ENCODE peak calls at places on chromosomes 6 and 20, in nine cellular contexts. One of them, this sample, is unnamed.

GRCh38 chr6:168095741-168096250 is 16.8 kb upstream of the FRMD1 start:
- DNase-seq in nephron progenitor cell: no peak
- DNase-seq in IMR-90: no peak
- DNase-seq in BJ: no peak
- DNase-seq in ovary: no peak
- DNase-seq in brain microvascular endothelial cell: no peak
- DNase-seq in glutamatergic neuron: no peak
- DNase-seq in progenitor cell of endocrine pancreas: no peak
- DNase-seq in GM12865: no peak
- DNase-seq in this sample: no peak

GRCh38 chr6:20840675-20841074 is 306.4 kb downstream of the CDKAL1 start:
- DNase-seq in brain microvascular endothelial cell: peak
- DNase-seq in IMR-90: peak
- DNase-seq in progenitor cell of endocrine pancreas: no peak
- DNase-seq in ovary: no peak
- DNase-seq in nephron progenitor cell: no peak
- DNase-seq in BJ: peak
- DNase-seq in GM12865: no peak
- DNase-seq in glutamatergic neuron: no peak
- DNase-seq in this sample: no peak

GRCh38 chr20:4112490-4113420 is 97.4 kb upstream of the RNF24 start:
- DNase-seq in BJ: no peak
- DNase-seq in glutamatergic neuron: no peak
- DNase-seq in brain microvascular endothelial cell: no peak
- DNase-seq in IMR-90: peak
- DNase-seq in GM12865: peak
- DNase-seq in nephron progenitor cell: no peak
- DNase-seq in ovary: peak
- DNase-seq in progenitor cell of endocrine pancreas: no peak
- DNase-seq in this sample: no peak

GRCh38 chr6:112401083-112401482 is 54.0 kb downstream of the RFPL4B start:
- DNase-seq in brain microvascular endothelial cell: no peak
- DNase-seq in progenitor cell of endocrine pancreas: no peak
- DNase-seq in GM12865: no peak
- DNase-seq in ovary: no peak
- DNase-seq in IMR-90: no peak
- DNase-seq in BJ: no peak
- DNase-seq in glutamatergic neuron: no peak
- DNase-seq in nephron progenitor cell: no peak
- DNase-seq in this sample: no peak

GRCh38 chr20:33337531-33338165 is 54.6 kb downstream of the BPIFB1 start:
- DNase-seq in glutamatergic neuron: no peak
- DNase-seq in IMR-90: no peak
- DNase-seq in BJ: no peak
- DNase-seq in GM12865: peak
- DNase-seq in brain microvascular endothelial cell: no peak
- DNase-seq in progenitor cell of endocrine pancreas: no peak
- DNase-seq in nephron progenitor cell: no peak
- DNase-seq in ovary: no peak
- DNase-seq in this sample: no peak

GRCh38 chr20:4545526-4545925 is 176.2 kb upstream of the PRND start:
- DNase-seq in glutamatergic neuron: no peak
- DNase-seq in nephron progenitor cell: no peak
- DNase-seq in GM12865: no peak
- DNase-seq in brain microvascular endothelial cell: peak
- DNase-seq in BJ: no peak
- DNase-seq in ovary: no peak
- DNase-seq in progenitor cell of endocrine pancreas: no peak
- DNase-seq in IMR-90: peak
- DNase-seq in this sample: no peak

GRCh38 chr20:57400821-57401564 is 9.8 kb downstream of the RBM38 start:
- DNase-seq in BJ: no peak
- DNase-seq in IMR-90: no peak
- DNase-seq in glutamatergic neuron: peak
- DNase-seq in nephron progenitor cell: no peak
- DNase-seq in ovary: peak
- DNase-seq in GM12865: peak
- DNase-seq in progenitor cell of endocrine pancreas: no peak
- DNase-seq in brain microvascular endothelial cell: no peak
- DNase-seq in this sample: peak

GRCh38 chr20:16505894-16506293 is 67.4 kb downstream of the KIF16B start:
- DNase-seq in GM12865: peak
- DNase-seq in progenitor cell of endocrine pancreas: no peak
- DNase-seq in glutamatergic neuron: no peak
- DNase-seq in brain microvascular endothelial cell: no peak
- DNase-seq in IMR-90: no peak
- DNase-seq in ovary: no peak
- DNase-seq in nephron progenitor cell: no peak
- DNase-seq in BJ: no peak
- DNase-seq in this sample: no peak

GRCh38 chr6:110359554-110359953 is 1.4 kb upstream of the METTL24 start:
- DNase-seq in IMR-90: no peak
- DNase-seq in nephron progenitor cell: no peak
- DNase-seq in ovary: no peak
- DNase-seq in brain microvascular endothelial cell: peak
- DNase-seq in glutamatergic neuron: no peak
- DNase-seq in progenitor cell of endocrine pancreas: no peak
- DNase-seq in GM12865: no peak
- DNase-seq in BJ: no peak
- DNase-seq in this sample: no peak

GRCh38 chr20:11101243-11101642 is 427.4 kb upstream of the JAG1 start:
- DNase-seq in IMR-90: peak
- DNase-seq in BJ: no peak
- DNase-seq in GM12865: no peak
- DNase-seq in ovary: no peak
- DNase-seq in brain microvascular endothelial cell: no peak
- DNase-seq in progenitor cell of endocrine pancreas: no peak
- DNase-seq in nephron progenitor cell: no peak
- DNase-seq in glutamatergic neuron: no peak
- DNase-seq in this sample: no peak

GRCh38 chr20:24657878-24658620 is 188.6 kb downstream of the SYNDIG1 start:
- DNase-seq in IMR-90: no peak
- DNase-seq in progenitor cell of endocrine pancreas: no peak
- DNase-seq in BJ: no peak
- DNase-seq in nephron progenitor cell: no peak
- DNase-seq in GM12865: no peak
- DNase-seq in ovary: peak
- DNase-seq in glutamatergic neuron: no peak
- DNase-seq in brain microvascular endothelial cell: peak
- DNase-seq in this sample: no peak

GRCh38 chr6:29705389-29706231 is 17.6 kb upstream of the HLA-F start:
- DNase-seq in brain microvascular endothelial cell: no peak
- DNase-seq in BJ: no peak
- DNase-seq in nephron progenitor cell: peak
- DNase-seq in glutamatergic neuron: no peak
- DNase-seq in IMR-90: peak
- DNase-seq in GM12865: no peak
- DNase-seq in ovary: no peak
- DNase-seq in progenitor cell of endocrine pancreas: no peak
- DNase-seq in this sample: no peak

DNA sequence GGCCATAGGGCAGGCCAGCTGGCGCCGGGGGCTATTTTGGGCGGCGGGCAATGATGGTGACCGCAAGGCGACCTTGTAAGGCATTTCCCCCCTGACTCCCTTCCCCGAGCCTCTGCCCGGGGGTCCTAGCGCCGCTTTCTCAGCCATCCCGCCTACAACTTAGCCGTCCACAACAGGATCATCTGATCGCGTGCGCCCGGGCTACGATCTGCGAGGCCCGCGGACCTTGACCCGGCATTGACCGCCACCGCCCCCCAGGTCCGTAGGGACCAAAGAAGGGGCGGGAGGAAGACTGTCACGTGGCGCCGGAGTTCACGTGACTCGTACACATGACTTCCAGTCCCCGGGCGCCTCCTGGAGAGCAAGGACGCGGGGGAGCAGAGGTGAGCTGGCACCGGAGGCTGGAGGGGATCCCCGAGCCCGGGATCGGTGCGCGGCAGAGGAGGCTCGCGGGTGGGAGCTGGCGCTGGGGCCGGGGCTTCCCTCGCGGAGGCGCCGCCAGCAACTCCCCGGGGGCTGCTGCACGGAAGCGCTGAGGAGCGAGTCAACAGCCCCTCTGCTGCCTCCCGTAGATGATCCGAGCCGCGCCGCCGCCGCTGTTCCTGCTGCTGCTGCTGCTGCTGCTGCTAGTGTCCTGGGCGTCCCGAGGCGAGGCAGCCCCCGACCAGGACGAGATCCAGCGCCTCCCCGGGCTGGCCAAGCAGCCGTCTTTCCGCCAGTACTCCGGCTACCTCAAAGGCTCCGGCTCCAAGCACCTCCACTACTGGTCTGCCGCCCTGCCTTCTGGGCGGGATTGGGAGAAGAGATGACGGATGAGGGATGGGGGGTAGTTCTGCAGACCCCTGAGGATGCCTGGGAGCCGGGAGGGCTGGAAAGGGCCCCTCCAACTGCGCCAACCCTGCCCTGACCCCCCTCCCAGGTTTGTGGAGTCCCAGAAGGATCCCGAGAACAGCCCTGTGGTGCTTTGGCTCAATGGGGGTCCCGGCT is at the start of the genes CTSA and NEURL2:
- DNase-seq in glutamatergic neuron: peak
- DNase-seq in GM12865: peak
- DNase-seq in IMR-90: peak
- DNase-seq in nephron progenitor cell: peak
- DNase-seq in ovary: peak
- DNase-seq in progenitor cell of endocrine pancreas: peak
- DNase-seq in brain microvascular endothelial cell: peak
- DNase-seq in BJ: no peak
- DNase-seq in this sample: peak
- TF ChIP-seq CTCF in glutamatergic neuron: no peak
- TF ChIP-seq CTCF in GM12865: no peak
- TF ChIP-seq CTCF in IMR-90: no peak
- TF ChIP-seq CTCF in nephron progenitor cell: no peak
- TF ChIP-seq CTCF in ovary: peak
- TF ChIP-seq CTCF in progenitor cell of endocrine pancreas: no peak
- TF ChIP-seq CTCF in brain microvascular endothelial cell: no peak
- TF ChIP-seq CTCF in BJ: peak
- TF ChIP-seq CTCF in this sample: no peak

GRCh38 chr6:100678027-100678426 is 203.1 kb downstream of the ASCC3 start:
- DNase-seq in ovary: no peak
- DNase-seq in nephron progenitor cell: no peak
- DNase-seq in BJ: no peak
- DNase-seq in glutamatergic neuron: no peak
- DNase-seq in brain microvascular endothelial cell: no peak
- DNase-seq in progenitor cell of endocrine pancreas: no peak
- DNase-seq in IMR-90: peak
- DNase-seq in GM12865: no peak
- DNase-seq in this sample: no peak
- TF ChIP-seq CTCF in ovary: no peak
- TF ChIP-seq CTCF in nephron progenitor cell: peak
- TF ChIP-seq CTCF in BJ: peak
- TF ChIP-seq CTCF in glutamatergic neuron: no peak
- TF ChIP-seq CTCF in brain microvascular endothelial cell: no peak
- TF ChIP-seq CTCF in progenitor cell of endocrine pancreas: peak
- TF ChIP-seq CTCF in IMR-90: peak
- TF ChIP-seq CTCF in GM12865: no peak
- TF ChIP-seq CTCF in this sample: no peak

DNA sequence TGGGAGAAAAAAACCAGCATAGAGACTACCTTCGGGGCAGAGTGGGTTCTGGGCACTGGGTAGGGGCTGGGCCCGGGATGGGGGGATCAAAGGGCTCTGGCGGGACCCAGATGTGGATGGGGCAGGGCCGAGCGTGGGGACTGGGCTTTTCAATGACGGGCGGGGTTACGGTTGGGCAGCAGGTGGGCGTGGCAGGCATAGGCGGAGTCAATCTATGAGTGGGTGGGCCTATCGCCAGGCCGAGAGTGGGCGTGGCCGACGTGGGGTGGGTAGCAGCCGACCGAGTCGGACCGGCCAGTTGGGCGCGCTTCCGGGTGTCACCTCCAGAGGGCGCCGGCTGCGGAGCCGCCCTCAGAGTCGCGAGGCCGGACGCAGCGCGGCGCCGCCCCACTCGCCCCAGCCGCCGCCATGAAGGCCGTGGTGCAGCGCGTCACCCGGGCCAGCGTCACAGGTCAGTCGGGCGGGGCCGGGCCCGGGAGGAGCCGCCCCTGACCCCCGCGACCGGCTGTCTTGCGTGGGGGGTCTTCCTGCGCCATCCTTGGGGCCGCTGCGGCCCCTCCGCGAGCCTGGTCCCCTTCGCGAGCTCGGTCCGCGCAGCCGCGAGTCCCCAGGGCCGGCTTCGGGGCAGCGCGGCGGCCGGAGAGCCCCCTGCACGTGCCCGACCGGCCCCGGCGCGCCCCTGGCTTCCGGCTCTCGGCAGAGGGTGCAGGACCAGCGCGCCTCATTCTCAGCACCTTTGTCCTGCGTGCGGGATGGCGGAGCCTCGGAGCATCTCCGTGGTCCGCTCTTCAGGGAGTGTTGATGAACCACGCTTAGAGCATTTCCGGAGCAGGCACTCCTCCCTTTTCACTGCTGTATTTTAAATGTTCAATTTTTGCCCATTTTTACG is at the start of gene DTD1:
- DNase-seq in BJ: peak
- DNase-seq in ovary: peak
- DNase-seq in brain microvascular endothelial cell: peak
- DNase-seq in progenitor cell of endocrine pancreas: peak
- DNase-seq in GM12865: peak
- DNase-seq in IMR-90: peak
- DNase-seq in nephron progenitor cell: peak
- DNase-seq in glutamatergic neuron: peak
- DNase-seq in this sample: peak
- TF ChIP-seq CTCF in BJ: peak
- TF ChIP-seq CTCF in ovary: peak
- TF ChIP-seq CTCF in brain microvascular endothelial cell: peak
- TF ChIP-seq CTCF in progenitor cell of endocrine pancreas: peak
- TF ChIP-seq CTCF in GM12865: peak
- TF ChIP-seq CTCF in IMR-90: peak
- TF ChIP-seq CTCF in nephron progenitor cell: peak
- TF ChIP-seq CTCF in glutamatergic neuron: peak
- TF ChIP-seq CTCF in this sample: peak

DNA sequence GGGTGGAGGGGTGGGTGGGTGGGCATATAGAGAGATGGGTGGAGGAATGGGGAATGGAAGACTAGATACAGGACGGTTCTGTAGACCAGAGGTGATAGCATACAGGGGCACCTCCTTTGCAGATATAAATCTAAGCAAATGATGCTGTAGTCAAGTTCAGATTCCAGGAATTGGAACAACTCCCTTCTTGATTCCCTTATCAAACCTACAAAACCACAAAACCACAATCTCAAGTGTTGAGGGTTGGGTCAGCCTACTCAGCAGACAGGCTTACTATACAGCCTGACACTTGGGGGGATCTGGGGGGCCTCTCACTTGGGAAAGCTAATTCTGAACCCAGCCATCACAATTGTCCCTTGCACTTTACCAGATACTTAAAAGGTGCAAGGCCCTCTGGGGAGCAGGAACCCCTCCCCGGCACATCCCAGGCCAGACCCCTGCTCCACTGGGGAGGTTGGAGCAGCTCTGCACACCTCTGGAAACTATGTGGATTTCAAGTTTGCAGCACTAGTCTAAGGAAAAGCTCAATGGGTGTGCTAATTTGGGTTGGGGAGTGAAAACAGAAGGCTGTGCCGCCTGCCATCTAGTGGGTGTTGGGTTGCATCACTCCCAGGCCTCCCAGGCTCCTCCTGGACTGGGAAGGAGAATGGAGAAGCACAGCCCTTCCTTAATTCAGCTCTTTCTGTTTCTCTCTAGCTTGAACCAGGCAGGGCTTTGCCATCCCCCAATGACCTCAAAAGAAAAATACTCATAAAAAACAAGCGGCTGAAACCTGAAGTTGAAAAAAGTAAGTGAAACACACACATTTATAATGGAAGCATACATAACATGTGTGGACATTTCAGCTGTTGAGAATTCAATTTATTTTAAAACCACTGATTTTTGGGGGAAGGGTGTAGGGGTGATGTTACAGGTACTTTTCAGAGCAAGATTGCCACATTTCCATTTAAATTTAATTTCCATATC is 121.2 kb upstream of the LAMP5 start:
- DNase-seq in ovary: peak
- DNase-seq in glutamatergic neuron: peak
- DNase-seq in GM12865: peak
- DNase-seq in IMR-90: peak
- DNase-seq in BJ: no peak
- DNase-seq in nephron progenitor cell: peak
- DNase-seq in progenitor cell of endocrine pancreas: peak
- DNase-seq in brain microvascular endothelial cell: peak
- DNase-seq in this sample: no peak
- TF ChIP-seq CTCF in ovary: peak
- TF ChIP-seq CTCF in glutamatergic neuron: peak
- TF ChIP-seq CTCF in GM12865: peak
- TF ChIP-seq CTCF in IMR-90: peak
- TF ChIP-seq CTCF in BJ: peak
- TF ChIP-seq CTCF in nephron progenitor cell: peak
- TF ChIP-seq CTCF in progenitor cell of endocrine pancreas: peak
- TF ChIP-seq CTCF in brain microvascular endothelial cell: peak
- TF ChIP-seq CTCF in this sample: no peak

This sample was measured in natural killer cell.